ENCODE peak calls at places on chromosomes 2 and 18, in four cellular contexts. W, O, J and N are unnamed samples.

GRCh38 chr2:171566099-171566498 is 43.8 kb downstream of the CYBRD1 start:
- DNase-seq in W (no peak), O (no peak), J (no peak), N (no peak)

GRCh38 chr2:36356199-36356989 is 816 bp downstream of the CRIM1 start:
- DNase-seq in W (peak), O (no peak), J (peak), N (peak)

GRCh38 chr2:162254472-162254871 is 11.2 kb upstream of the FAP start:
- DNase-seq in W (no peak), O (no peak), J (no peak), N (no peak)

GRCh38 chr2:134252092-134252775 is 1.6 kb upstream of the MGAT5 start:
- DNase-seq in W (no peak), O (no peak), J (no peak), N (no peak)

GRCh38 chr18:76875390-76876330 is 53.3 kb downstream of the ZNF236 start:
- DNase-seq in W (no peak), O (peak), J (peak), N (peak)

GRCh38 chr2:692349-692748 is 15.1 kb upstream of the TMEM18 start:
- DNase-seq in W (no peak), O (no peak), J (no peak), N (no peak)

GRCh38 chr18:74468547-74469014 is 11.5 kb upstream of the DIPK1C start:
- DNase-seq in W (no peak), O (no peak), J (no peak), N (no peak)

GRCh38 chr2:71530246-71530986 is 77.1 kb downstream of the DYSF start:
- DNase-seq in W (no peak), O (peak), J (no peak), N (no peak)

GRCh38 chr2:12978058-12978835 is 261.5 kb downstream of the TRIB2 start:
- DNase-seq in W (no peak), O (no peak), J (no peak), N (no peak)

GRCh38 chr2:27236626-27237025 is 19.5 kb downstream of the CAD start:
- DNase-seq in W (no peak), O (no peak), J (no peak), N (peak)

GRCh38 chr18:22868831-22869230 is 64.3 kb upstream of the RBBP8 start:
- DNase-seq in W (no peak), O (no peak), J (no peak), N (no peak)

GRCh38 chr2:158403237-158403636 is 53.3 kb downstream of the CCDC148 start:
- DNase-seq in W (no peak), O (no peak), J (no peak), N (no peak)

GRCh38 chr2:198657520-198658121 is 800.1 kb downstream of the SATB2 start:
- DNase-seq in W (no peak), O (peak), J (no peak), N (no peak)

GRCh38 chr2:28633739-28634138 is 117.9 kb upstream of the PPP1CB start:
- DNase-seq in W (no peak), O (no peak), J (no peak), N (no peak)

GRCh38 chr2:52395912-52396311 is 1364.0 kb upstream of the NRXN1 start:
- DNase-seq in W (no peak), O (no peak), J (no peak), N (no peak)

GRCh38 chr2:153946036-153946435 is 74.3 kb downstream of the GALNT13 start:
- DNase-seq in W (no peak), O (no peak), J (no peak), N (no peak)

GRCh38 chr2:241229563-241230401 is 41.3 kb downstream of the ANO7 start:
- DNase-seq in W (no peak), O (no peak), J (no peak), N (peak)

GRCh38 chr2:181724662-181725061 is 44.3 kb upstream of the NEUROD1 start:
- DNase-seq in W (no peak), O (no peak), J (no peak), N (no peak)

GRCh38 chr2:191688934-191689695 is 11.2 kb downstream of the NABP1 start:
- DNase-seq in W (no peak), O (peak), J (no peak), N (no peak)

GRCh38 chr2:64745562-64745961 is 91.8 kb upstream of the SERTAD2 start:
- DNase-seq in W (no peak), O (no peak), J (no peak), N (no peak)

GRCh38 chr18:3305354-3305762 is 43.4 kb downstream of the MYL12B start:
- DNase-seq in W (no peak), O (no peak), J (no peak), N (no peak)

GRCh38 chr2:200131307-200131706 is 175.2 kb upstream of the SPATS2L start:
- DNase-seq in W (no peak), O (no peak), J (no peak), N (no peak)

GRCh38 chr18:13570856-13571495 is 155.4 kb downstream of the FAM210A start:
- DNase-seq in W (no peak), O (no peak), J (no peak), N (no peak)

GRCh38 chr18:76450912-76451421 is 44.1 kb downstream of the ZNF516 start:
- DNase-seq in W (peak), O (peak), J (peak), N (peak)

GRCh38 chr18:44342167-44342566 is 338.5 kb upstream of the SETBP1 start:
- DNase-seq in W (no peak), O (no peak), J (no peak), N (no peak)

GRCh38 chr2:134727385-134727784 is 8.6 kb upstream of the TMEM163 start:
- DNase-seq in W (no peak), O (no peak), J (no peak), N (no peak)